ENCODE peak calls at places on chromosomes 5 and 9, in eight cellular contexts. C is adrenal gland, H is keratinocyte, X is uterus, W is IMR-90, U is Peyer's patch, J is cardiac muscle cell, T is GM12878. I is an unnamed sample. For H3K9me3 and H3K4me1, the result is how much of the 10 kb centered on the place peaks cover.

GRCh38 chr9:99055384-99055783 is 49.5 kb upstream of the TGFBR1 start:
- DNase-seq in C (peak), H (peak), X (no peak), W (no peak), U (no peak), J (no peak), T (no peak), I (no peak)

GRCh38 chr5:25066239-25066638 is 421.5 kb upstream of the CDH10 start:
- DNase-seq in C (no peak), H (no peak), X (no peak), W (no peak), U (no peak), J (no peak), T (no peak), I (no peak)

GRCh38 chr5:176533390-176533789 is 3.8 kb downstream of the RNF44 start:
- DNase-seq in C (no peak), H (no peak), X (no peak), W (no peak), U (peak), J (peak), T (no peak), I (peak)

GRCh38 chr9:93255994-93256877 is 72.3 kb downstream of the WNK2 start:
- DNase-seq in C (peak), H (no peak), X (no peak), W (no peak), U (no peak), J (no peak), T (no peak), I (no peak)

GRCh38 chr5:141851195-141851874 is 26.9 kb downstream of the PCDH1 start:
- DNase-seq in C (no peak), H (no peak), X (no peak), W (no peak), U (no peak), J (no peak), T (no peak), I (no peak)

GRCh38 chr5:61933787-61934626 is 372.0 kb upstream of the KIF2A start:
- DNase-seq in C (peak), H (no peak), X (no peak), W (peak), U (no peak), J (peak), T (peak), I (no peak)

GRCh38 chr5:170389250-170389902 is at the start of gene KCNMB1:
- DNase-seq in C (no peak), H (no peak), X (peak), W (no peak), U (no peak), J (peak), T (no peak), I (no peak)

GRCh38 chr5:179816401-179817070 is 4.2 kb upstream of the SQSTM1 start:
- DNase-seq in C (no peak), H (no peak), X (no peak), W (no peak), U (no peak), J (no peak), T (no peak), I (peak)

GRCh38 chr5:161544350-161544765 is 2.2 kb downstream of the GABRB2 start:
- DNase-seq in C (peak), H (peak), X (no peak), W (peak), U (no peak), J (peak), T (no peak), I (no peak)

GRCh38 chr5:133688386-133688785 is 76.0 kb upstream of the FSTL4 start:
- DNase-seq in C (no peak), H (no peak), X (no peak), W (no peak), U (no peak), J (no peak), T (no peak), I (no peak)

GRCh38 chr9:93261281-93261680 is 77.3 kb downstream of the WNK2 start:
- DNase-seq in C (peak), H (no peak), X (no peak), W (no peak), U (peak), J (no peak), T (no peak), I (no peak)

GRCh38 chr9:128048663-128049062 is 18.5 kb downstream of the NAIF1 start:
- DNase-seq in C (no peak), H (no peak), X (no peak), W (no peak), U (no peak), J (no peak), T (no peak), I (no peak)

GRCh38 chr9:13478637-13479036 is 199.1 kb upstream of the MPDZ start:
- DNase-seq in C (no peak), H (no peak), X (no peak), W (no peak), U (no peak), J (no peak), T (no peak), I (no peak)

GRCh38 chr9:92774274-92774673 is 9.6 kb upstream of the BICD2 start:
- DNase-seq in C (no peak), H (no peak), X (no peak), W (peak), U (no peak), J (no peak), T (no peak), I (no peak)

GRCh38 chr5:94010814-94011213 is 269.4 kb upstream of the POU5F2 start:
- DNase-seq in C (no peak), H (no peak), X (no peak), W (peak), U (no peak), J (no peak), T (no peak), I (no peak)

GRCh38 chr5:6705088-6705487 is 8.1 kb upstream of the TENT4A start:
- DNase-seq in C (no peak), H (no peak), X (no peak), W (no peak), U (no peak), J (no peak), T (no peak), I (no peak)

GRCh38 chr5:93303291-93303691 is 277.7 kb downstream of the NR2F1-AS1 start:
- DNase-seq in C (no peak), H (no peak), X (no peak), W (no peak), U (no peak), J (no peak), T (no peak), I (no peak)

GRCh38 chr5:135705230-135705631 is 126.4 kb upstream of the CXCL14 start:
- DNase-seq in C (peak), H (peak), X (no peak), W (peak), U (no peak), J (peak), T (no peak), I (no peak)

GRCh38 chr9:134491436-134491835 is 150.2 kb upstream of the COL5A1 start:
- DNase-seq in C (no peak), H (no peak), X (no peak), W (no peak), U (no peak), J (no peak), T (no peak), I (no peak)

GRCh38 chr9:103245369-103245768 is 250.2 kb downstream of the CYLC2 start:
- DNase-seq in C (no peak), H (no peak), X (no peak), W (no peak), U (no peak), J (peak), T (no peak), I (no peak)

GRCh38 chr9:26391036-26391435 is 501.6 kb downstream of the CAAP1 start:
- DNase-seq in C (no peak), H (no peak), X (no peak), W (no peak), U (no peak), J (no peak), T (no peak), I (no peak)

GRCh38 chr5:124860271-124860670 is 113.8 kb upstream of the ZNF608 start:
- DNase-seq in C (no peak), H (no peak), X (no peak), W (peak), U (no peak), J (no peak), T (no peak), I (no peak)

GRCh38 chr5:158553946-158554336 is 545.8 kb downstream of the EBF1 start:
- DNase-seq in C (no peak), H (no peak), X (peak), W (no peak), U (no peak), J (no peak), T (no peak), I (no peak)

GRCh38 chr5:158559066-158559465 is 540.6 kb downstream of the EBF1 start:
- DNase-seq in C (no peak), H (no peak), X (no peak), W (no peak), U (no peak), J (no peak), T (peak), I (no peak)

GRCh38 chr5:158549306-158549705 is 550.4 kb downstream of the EBF1 start:
- DNase-seq in C (no peak), H (no peak), X (no peak), W (peak), U (no peak), J (no peak), T (no peak), I (no peak)

GRCh38 chr5:158552241-158552640 is 547.5 kb downstream of the EBF1 start:
- DNase-seq in C (no peak), H (no peak), X (no peak), W (no peak), U (no peak), J (no peak), T (no peak), I (no peak)

GRCh38 chr5:158553195-158553945 is 546.3 kb downstream of the EBF1 start:
- DNase-seq in C (peak), H (no peak), X (peak), W (no peak), U (no peak), J (no peak), T (no peak), I (peak)
- H3K9me3 ChIP-seq in C (under half), H (under half), X (under half), W (under half), U (under half), J (under half), T (under half), I (under half)

GRCh38 chr5:143214458-143214857 is 189.0 kb downstream of the NR3C1 start:
- DNase-seq in C (no peak), H (no peak), X (no peak), W (no peak), U (no peak), J (no peak), T (no peak), I (no peak)
- TF ChIP-seq CTCF in C (no peak), H (no peak), X (no peak), W (no peak), U (no peak), J (no peak), T (no peak), I (no peak)

DNA sequence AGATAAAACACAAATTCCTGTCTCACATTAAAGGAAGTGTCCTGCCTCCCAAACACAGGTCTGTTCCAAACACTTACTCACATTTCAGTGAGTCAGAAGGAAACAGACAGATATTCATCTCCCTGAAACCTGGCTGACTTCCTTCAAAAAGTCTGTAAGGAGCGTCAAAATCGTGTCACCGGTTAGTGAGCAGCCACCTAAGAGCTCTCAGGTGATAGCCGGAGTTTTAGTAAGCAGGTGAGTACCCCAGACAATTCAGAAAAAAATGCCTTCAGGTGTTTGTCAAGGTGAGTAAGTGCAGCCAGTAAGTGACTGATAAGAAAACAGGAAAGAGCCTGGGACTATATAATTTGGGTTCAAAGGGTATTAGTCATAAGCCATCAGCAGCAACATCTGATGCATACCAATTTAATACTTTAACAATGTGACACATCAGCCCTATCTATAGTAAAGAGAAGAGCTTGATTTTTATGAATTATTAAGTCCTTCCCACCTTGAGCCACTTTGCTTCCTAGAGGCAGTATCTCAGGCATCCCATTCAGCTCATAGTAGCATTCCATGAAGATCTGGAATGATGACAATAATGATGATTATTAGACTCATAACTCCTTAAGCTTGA is 1.3 kb upstream of the ITGA2 start:
- DNase-seq in C (no peak), H (peak), X (no peak), W (peak), U (no peak), J (no peak), T (no peak), I (no peak)
- H3K4me1 ChIP-seq in C (under half), H (half or more), X (under half), W (under half), U (under half), J (under half), T (under half), I (under half)

GRCh38 chr9:80359941-80360881 is 788.4 kb downstream of the TLE4 start:
- DNase-seq in C (no peak), H (no peak), X (no peak), W (no peak), U (no peak), J (no peak), T (no peak), I (no peak)

DNA sequence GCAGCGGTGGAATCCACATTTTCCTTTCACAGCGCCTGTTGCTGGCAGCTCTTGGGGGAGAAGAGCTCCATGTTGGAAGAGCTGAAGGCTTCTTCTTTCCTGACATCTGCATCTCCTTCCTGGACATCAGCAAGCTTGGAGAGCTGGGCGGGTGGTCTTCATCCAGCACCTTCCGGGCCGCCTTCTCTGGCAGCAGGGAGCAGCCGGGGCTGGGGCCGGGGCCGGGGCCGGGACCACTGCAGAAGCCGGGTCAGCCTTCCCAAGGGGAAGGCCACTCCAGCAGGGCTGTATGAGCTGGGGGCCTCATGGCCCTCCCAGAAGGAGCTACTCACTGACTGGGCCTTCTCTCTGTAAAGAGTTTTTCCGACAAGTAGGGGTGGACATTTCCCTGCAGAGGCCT is 787.5 kb downstream of the TLE4 start:
- DNase-seq in C (no peak), H (no peak), X (no peak), W (no peak), U (no peak), J (no peak), T (no peak), I (no peak)
- H3K9me3 ChIP-seq in C (under half), H (under half), X (under half), W (under half), U (under half), J (under half), T (under half), I (under half)

DNA sequence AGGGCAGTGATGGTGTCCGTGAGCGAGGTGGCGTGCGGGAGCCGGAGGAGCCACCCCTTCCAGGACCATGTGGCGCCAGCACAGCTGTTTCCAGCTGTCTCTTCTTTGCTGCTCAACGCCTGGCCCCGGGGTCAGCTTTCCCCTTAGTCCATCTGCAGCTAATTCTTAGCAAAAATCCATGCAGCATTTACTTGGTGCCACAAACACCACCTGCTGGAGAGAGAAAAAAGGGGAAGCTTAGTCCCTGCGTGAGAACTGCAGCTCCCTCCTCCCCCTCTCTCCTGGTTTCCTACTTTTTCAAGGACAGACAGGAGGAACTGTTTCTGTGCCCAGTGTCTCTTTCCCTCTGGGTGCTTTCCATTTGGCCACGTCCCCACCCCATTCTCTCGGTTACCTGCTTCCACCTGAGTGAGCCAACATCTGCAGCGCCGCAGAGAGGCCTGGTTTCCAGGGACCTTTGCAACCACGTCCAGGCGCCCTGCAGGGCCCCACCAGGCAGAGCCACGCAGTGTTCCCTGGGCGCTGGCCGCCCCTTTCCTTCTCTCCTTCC is 3.4 kb downstream of the SLC6A19 start:
- DNase-seq in C (no peak), H (no peak), X (no peak), W (peak), U (no peak), J (peak), T (no peak), I (no peak)
- TF ChIP-seq CTCF in C (no peak), H (peak), X (no peak), W (peak), U (peak), J (peak), T (no peak), I (peak)

GRCh38 chr9:94885854-94886447 is 159.5 kb downstream of the AOPEP start:
- DNase-seq in C (no peak), H (no peak), X (no peak), W (no peak), U (no peak), J (no peak), T (no peak), I (no peak)

GRCh38 chr9:94881023-94881422 is 154.5 kb downstream of the AOPEP start:
- DNase-seq in C (no peak), H (no peak), X (no peak), W (no peak), U (no peak), J (no peak), T (no peak), I (no peak)

GRCh38 chr9:94881454-94881853 is 155.0 kb downstream of the AOPEP start:
- DNase-seq in C (no peak), H (no peak), X (no peak), W (no peak), U (no peak), J (no peak), T (no peak), I (no peak)

GRCh38 chr9:94881946-94882345 is 155.4 kb downstream of the AOPEP start:
- DNase-seq in C (no peak), H (no peak), X (no peak), W (no peak), U (no peak), J (no peak), T (no peak), I (no peak)

GRCh38 chr9:94882953-94883641 is 156.6 kb downstream of the AOPEP start:
- DNase-seq in C (no peak), H (no peak), X (no peak), W (no peak), U (no peak), J (peak), T (no peak), I (no peak)
- H3K4me1 ChIP-seq in C (under half), H (under half), X (under half), W (under half), U (under half), J (under half), T (under half), I (half or more)

DNA sequence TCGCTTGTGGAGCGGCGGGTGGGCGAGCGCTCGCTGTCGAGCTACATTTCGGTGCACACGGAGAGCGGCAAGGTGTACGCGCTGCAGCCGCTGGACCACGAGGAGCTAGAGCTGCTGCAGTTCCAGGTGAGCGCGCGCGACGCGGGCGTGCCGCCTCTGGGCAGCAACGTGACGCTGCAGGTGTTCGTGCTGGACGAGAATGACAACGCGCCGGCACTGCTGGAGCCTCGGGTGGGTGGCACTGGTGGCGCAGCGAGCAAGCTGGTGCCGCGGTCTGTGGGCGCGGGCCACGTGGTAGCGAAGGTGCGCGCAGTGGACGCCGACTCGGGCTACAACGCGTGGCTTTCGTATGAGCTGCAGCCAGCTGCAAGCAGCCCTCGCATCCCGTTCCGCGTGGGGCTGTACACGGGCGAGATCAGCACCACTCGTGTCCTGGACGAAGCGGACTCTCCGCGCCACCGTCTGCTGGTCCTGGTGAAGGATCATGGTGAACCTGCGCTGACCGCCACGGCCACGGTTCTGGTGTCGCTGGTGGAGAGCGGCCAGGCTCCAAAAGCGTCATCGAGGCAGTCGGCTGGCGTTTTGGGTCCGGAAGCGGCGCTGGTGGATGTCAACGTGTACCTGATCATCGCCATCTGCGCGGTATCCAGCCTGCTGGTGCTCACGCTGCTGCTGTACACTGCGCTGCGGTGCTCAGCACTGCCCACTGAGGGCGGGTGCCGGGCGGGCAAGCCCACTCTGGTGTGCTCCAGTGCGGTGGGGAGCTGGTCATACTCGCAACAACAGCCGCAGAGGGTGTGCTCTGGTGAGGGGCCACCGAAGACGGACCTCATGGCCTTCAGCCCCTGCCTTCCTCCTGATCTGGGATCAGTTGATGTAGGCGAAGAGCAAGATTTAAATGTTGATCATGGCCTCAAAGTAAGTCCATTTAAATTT is 2.1 kb downstream of the PCDHA8 start:
- DNase-seq in C (no peak), H (no peak), X (no peak), W (no peak), U (no peak), J (no peak), T (no peak), I (no peak)
- H3K9me3 ChIP-seq in C (under half), H (under half), X (under half), W (under half), U (under half), J (under half), T (under half), I (under half)

GRCh38 chr5:154857534-154858250 is 735 bp upstream of the CNOT8 start:
- DNase-seq in C (peak), H (peak), X (peak), W (peak), U (peak), J (peak), T (peak), I (peak)
- TF ChIP-seq CTCF in C (peak), H (peak), X (no peak), W (peak), U (no peak), J (peak), T (peak), I (no peak)